ENCODE peak calls at places on chromosomes 6 and 20, in six cellular contexts. One of them, this sample, is unnamed.

GRCh38 chr20:47338131-47338628 is 18.3 kb downstream of the ZMYND8 start:
- DNase-seq in activated CD4-positive, alpha-beta T cell treated with anti-CD3 and anti-CD28 coated beads, Interleukin-2, amount 50 U/mL, for 4 hours: no peak
- DNase-seq in endothelial cell: no peak
- DNase-seq in heart left ventricle: peak
- DNase-seq in left ventricle myocardium inferior: peak
- DNase-seq in stimulated activated CD4-positive, alpha-beta T cell treated with anti-CD3 and anti-CD28 coated beads, Interleukin-4, amount 100 ng/mL, for 4 hours: no peak
- DNase-seq in this sample: no peak

GRCh38 chr6:44133003-44133931 is 5.9 kb downstream of the TMEM63B start:
- DNase-seq in activated CD4-positive, alpha-beta T cell treated with anti-CD3 and anti-CD28 coated beads, Interleukin-2, amount 50 U/mL, for 4 hours: no peak
- DNase-seq in endothelial cell: no peak
- DNase-seq in heart left ventricle: peak
- DNase-seq in left ventricle myocardium inferior: peak
- DNase-seq in stimulated activated CD4-positive, alpha-beta T cell treated with anti-CD3 and anti-CD28 coated beads, Interleukin-4, amount 100 ng/mL, for 4 hours: no peak
- DNase-seq in this sample: peak

GRCh38 chr6:154737424-154737823 is 4.2 kb downstream of the SCAF8 start:
- DNase-seq in activated CD4-positive, alpha-beta T cell treated with anti-CD3 and anti-CD28 coated beads, Interleukin-2, amount 50 U/mL, for 4 hours: no peak
- DNase-seq in endothelial cell: no peak
- DNase-seq in heart left ventricle: no peak
- DNase-seq in left ventricle myocardium inferior: no peak
- DNase-seq in stimulated activated CD4-positive, alpha-beta T cell treated with anti-CD3 and anti-CD28 coated beads, Interleukin-4, amount 100 ng/mL, for 4 hours: no peak
- DNase-seq in this sample: no peak

GRCh38 chr6:81890846-81891245 is 138.4 kb upstream of the TENT5A start:
- DNase-seq in activated CD4-positive, alpha-beta T cell treated with anti-CD3 and anti-CD28 coated beads, Interleukin-2, amount 50 U/mL, for 4 hours: no peak
- DNase-seq in endothelial cell: no peak
- DNase-seq in heart left ventricle: no peak
- DNase-seq in left ventricle myocardium inferior: no peak
- DNase-seq in stimulated activated CD4-positive, alpha-beta T cell treated with anti-CD3 and anti-CD28 coated beads, Interleukin-4, amount 100 ng/mL, for 4 hours: no peak
- DNase-seq in this sample: no peak

GRCh38 chr6:154450498-154450897 is 60.0 kb downstream of the CNKSR3 start:
- DNase-seq in activated CD4-positive, alpha-beta T cell treated with anti-CD3 and anti-CD28 coated beads, Interleukin-2, amount 50 U/mL, for 4 hours: no peak
- DNase-seq in endothelial cell: no peak
- DNase-seq in heart left ventricle: no peak
- DNase-seq in left ventricle myocardium inferior: no peak
- DNase-seq in stimulated activated CD4-positive, alpha-beta T cell treated with anti-CD3 and anti-CD28 coated beads, Interleukin-4, amount 100 ng/mL, for 4 hours: no peak
- DNase-seq in this sample: no peak

GRCh38 chr20:53622247-53623114 is 28.8 kb upstream of the ZNF217 start:
- DNase-seq in activated CD4-positive, alpha-beta T cell treated with anti-CD3 and anti-CD28 coated beads, Interleukin-2, amount 50 U/mL, for 4 hours: no peak
- DNase-seq in endothelial cell: no peak
- DNase-seq in heart left ventricle: no peak
- DNase-seq in left ventricle myocardium inferior: no peak
- DNase-seq in stimulated activated CD4-positive, alpha-beta T cell treated with anti-CD3 and anti-CD28 coated beads, Interleukin-4, amount 100 ng/mL, for 4 hours: no peak
- DNase-seq in this sample: peak

GRCh38 chr20:41149679-41150131 is 12.4 kb downstream of the PLCG1 start:
- DNase-seq in activated CD4-positive, alpha-beta T cell treated with anti-CD3 and anti-CD28 coated beads, Interleukin-2, amount 50 U/mL, for 4 hours: no peak
- DNase-seq in endothelial cell: no peak
- DNase-seq in heart left ventricle: peak
- DNase-seq in left ventricle myocardium inferior: no peak
- DNase-seq in stimulated activated CD4-positive, alpha-beta T cell treated with anti-CD3 and anti-CD28 coated beads, Interleukin-4, amount 100 ng/mL, for 4 hours: no peak
- DNase-seq in this sample: no peak

GRCh38 chr20:54276577-54277169 is 68.8 kb downstream of the PFDN4 start:
- DNase-seq in activated CD4-positive, alpha-beta T cell treated with anti-CD3 and anti-CD28 coated beads, Interleukin-2, amount 50 U/mL, for 4 hours: no peak
- DNase-seq in endothelial cell: no peak
- DNase-seq in heart left ventricle: no peak
- DNase-seq in left ventricle myocardium inferior: no peak
- DNase-seq in stimulated activated CD4-positive, alpha-beta T cell treated with anti-CD3 and anti-CD28 coated beads, Interleukin-4, amount 100 ng/mL, for 4 hours: no peak
- DNase-seq in this sample: no peak

GRCh38 chr6:168263351-168263905 is 56.1 kb downstream of the DACT2 start:
- DNase-seq in activated CD4-positive, alpha-beta T cell treated with anti-CD3 and anti-CD28 coated beads, Interleukin-2, amount 50 U/mL, for 4 hours: no peak
- DNase-seq in endothelial cell: no peak
- DNase-seq in heart left ventricle: no peak
- DNase-seq in left ventricle myocardium inferior: no peak
- DNase-seq in stimulated activated CD4-positive, alpha-beta T cell treated with anti-CD3 and anti-CD28 coated beads, Interleukin-4, amount 100 ng/mL, for 4 hours: no peak
- DNase-seq in this sample: no peak

GRCh38 chr6:152566040-152566875 is 70.9 kb downstream of the SYNE1 start:
- DNase-seq in activated CD4-positive, alpha-beta T cell treated with anti-CD3 and anti-CD28 coated beads, Interleukin-2, amount 50 U/mL, for 4 hours: no peak
- DNase-seq in endothelial cell: no peak
- DNase-seq in heart left ventricle: no peak
- DNase-seq in left ventricle myocardium inferior: no peak
- DNase-seq in stimulated activated CD4-positive, alpha-beta T cell treated with anti-CD3 and anti-CD28 coated beads, Interleukin-4, amount 100 ng/mL, for 4 hours: no peak
- DNase-seq in this sample: peak

This sample was measured in NCI-H82.